ENCODE peak calls at places on chromosomes 4 and X, in six cellular contexts. B, O, M, I, A and H are unnamed samples.
A peak's percentile ranks its signal among the peaks of the same experiment; 100 is the strongest.

GRCh38 chr4:2451036-2451520 is 17.8 kb upstream of the RNF4 start:
- DNase-seq in A (no peak), I (no peak), O (no peak), M (no peak), B (no peak), H (no peak)

GRCh38 chrX:154488336-154489075 is 1.9 kb downstream of the SLC10A3 start:
- DNase-seq in O (no peak), M (no peak), I (no peak), B (no peak), A (no peak), H (no peak)

GRCh38 chr4:15689540-15689939 is 7.9 kb downstream of the FAM200B start:
- DNase-seq in O (no peak), A (no peak), M (no peak), I (peak; percentile 56), B (no peak), H (no peak)

GRCh38 chr4:83780334-83780733 is 244.4 kb downstream of the GPAT3 start:
- DNase-seq in O (no peak), I (no peak), A (no peak), M (no peak), B (no peak), H (no peak)

GRCh38 chr4:177902386-177902785 is 460.1 kb upstream of the AGA start:
- DNase-seq in M (no peak), A (no peak), I (no peak), B (no peak), O (no peak), H (no peak)

GRCh38 chr4:142355417-142355930 is 490.6 kb downstream of the INPP4B start:
- DNase-seq in M (no peak), I (no peak), O (no peak), A (no peak), B (no peak), H (no peak)

GRCh38 chr4:54499308-54500074 is 158.3 kb upstream of the KIT start:
- DNase-seq in M (no peak), A (no peak), B (no peak), I (peak; percentile 20), O (no peak), H (no peak)

GRCh38 chr4:71732066-71732465 is 51.8 kb downstream of the GC start:
- DNase-seq in A (no peak), I (no peak), O (no peak), M (no peak), B (no peak), H (no peak)

GRCh38 chrX:118459494-118459893 is 36.1 kb upstream of the DOCK11 start:
- DNase-seq in O (no peak), B (no peak), M (no peak), I (peak; percentile 64), A (no peak), H (no peak)

GRCh38 chr4:20311863-20312262 is 60.2 kb downstream of the SLIT2 start:
- DNase-seq in A (no peak), B (no peak), I (peak; percentile 42), M (no peak), O (no peak), H (no peak)

GRCh38 chr4:151744614-151745013 is 16.2 kb downstream of the GATB start:
- DNase-seq in M (no peak), A (no peak), O (no peak), I (peak; percentile 96), B (no peak), H (no peak)

GRCh38 chrX:149908308-149908707 is 21.1 kb upstream of the HSFX4 start:
- DNase-seq in I (no peak), A (no peak), M (no peak), B (no peak), O (no peak), H (no peak)

GRCh38 chrX:123077671-123078070 is 106.4 kb upstream of the GRIA3 start:
- DNase-seq in I (no peak), M (no peak), A (no peak), O (no peak), B (no peak), H (no peak)

GRCh38 chrX:47751670-47752069 is 85.0 kb upstream of the ZNF81 start:
- DNase-seq in A (peak; percentile 1), I (peak; percentile 51), M (peak; percentile 56), B (peak; percentile 5), O (peak; percentile 28), H (peak; percentile 57)

GRCh38 chr4:5632043-5632440 is 76.3 kb downstream of the EVC2 start:
- DNase-seq in I (no peak), A (no peak), O (no peak), B (no peak), M (no peak), H (no peak)

GRCh38 chr4:31518796-31519250 is 798.7 kb downstream of the PCDH7 start:
- DNase-seq in M (no peak), I (peak; percentile 57), A (no peak), B (no peak), O (no peak), H (no peak)

GRCh38 chrX:30635630-30636029 is 17.6 kb upstream of the GK start:
- DNase-seq in O (no peak), A (no peak), M (no peak), I (peak; percentile 49), B (no peak), H (no peak)

GRCh38 chr4:123477804-123478209 is 81.2 kb downstream of the SPRY1 start:
- DNase-seq in A (peak; percentile 3), O (peak; percentile 61), B (peak; percentile 27), M (no peak), I (peak; percentile 72), H (peak; percentile 36)

GRCh38 chrX:51891821-51892551 is 1.4 kb upstream of the MAGED1 start:
- DNase-seq in O (no peak), B (peak; percentile 41), I (peak; percentile 42), A (no peak), M (no peak), H (no peak)

GRCh38 chr4:180799798-180800197 is 1443.4 kb upstream of the TENM3 start:
- DNase-seq in O (no peak), A (no peak), I (peak; percentile 23), B (no peak), M (no peak), H (no peak)